ENCODE peak calls at places on chromosomes 4 and X, in ten cellular contexts. L is pancreas; U is psoas muscle; V is neuronal stem cell; F is CD4-positive, alpha-beta memory T cell; T is esophagus squamous epithelium; J is HCT116; A is tibial nerve; B is endodermal cell; N is CD8-positive, alpha-beta T cell. P is an unnamed sample.

GRCh38 chrX:39816871-39817731 is 280.7 kb downstream of the BCOR start:
- DNase-seq in L (no peak), U (peak; percentile 47), V (no peak), F (peak; percentile 13), T (no peak), J (no peak), A (no peak), B (peak; percentile 91), N (no peak), P (no peak)

GRCh38 chr4:105257817-105258495 is 111.3 kb downstream of the TET2 start:
- DNase-seq in L (no peak), U (no peak), V (no peak), F (no peak), T (no peak), J (no peak), A (no peak), B (no peak), N (no peak), P (no peak)

GRCh38 chr4:112327950-112328349 is 30.8 kb downstream of the ALPK1 start:
- DNase-seq in L (no peak), U (no peak), V (peak; percentile 58), F (peak; percentile 50), T (no peak), J (peak; percentile 32), A (no peak), B (peak; percentile 52), N (no peak), P (no peak)

GRCh38 chrX:85115252-85115651 is 111.6 kb downstream of the APOOL start:
- DNase-seq in L (no peak), U (no peak), V (no peak), F (no peak), T (no peak), J (no peak), A (no peak), B (no peak), N (no peak), P (no peak)

GRCh38 chrX:80876877-80877276 is 67.2 kb upstream of the BRWD3 start:
- DNase-seq in L (no peak), U (no peak), V (peak; percentile 3), F (peak; percentile 32), T (no peak), J (peak; percentile 13), A (no peak), B (no peak), N (no peak), P (no peak)

GRCh38 chrX:74656079-74656745 is 41.8 kb upstream of the RLIM start:
- DNase-seq in L (no peak), U (no peak), V (no peak), F (no peak), T (no peak), J (no peak), A (no peak), B (peak; percentile 51), N (no peak), P (no peak)

GRCh38 chr4:92305148-92305877 is 1.5 kb downstream of the GRID2 start:
- DNase-seq in L (peak; percentile 33), U (peak; percentile 57), V (peak; percentile 82), F (no peak), T (no peak), J (peak; percentile 22), A (no peak), B (peak; percentile 98), N (no peak), P (peak; percentile 28)

GRCh38 chr4:153538408-153539057 is 72.4 kb downstream of the TMEM131L start:
- DNase-seq in L (peak; percentile 57), U (peak; percentile 69), V (no peak), F (no peak), T (no peak), J (no peak), A (no peak), B (no peak), N (no peak), P (no peak)

GRCh38 chr4:25069014-25069413 is 38.3 kb upstream of the LGI2 start:
- DNase-seq in L (no peak), U (no peak), V (no peak), F (no peak), T (no peak), J (no peak), A (no peak), B (peak; percentile 77), N (no peak), P (no peak)

GRCh38 chr4:166996216-166996615 is 238.1 kb downstream of the SPOCK3 start:
- DNase-seq in L (no peak), U (no peak), V (no peak), F (no peak), T (no peak), J (no peak), A (no peak), B (no peak), N (no peak), P (no peak)

GRCh38 chr4:57282556-57283310 is 172.5 kb upstream of the IGFBP7 start:
- DNase-seq in L (no peak), U (no peak), V (no peak), F (no peak), T (no peak), J (no peak), A (no peak), B (no peak), N (no peak), P (no peak)

DNA sequence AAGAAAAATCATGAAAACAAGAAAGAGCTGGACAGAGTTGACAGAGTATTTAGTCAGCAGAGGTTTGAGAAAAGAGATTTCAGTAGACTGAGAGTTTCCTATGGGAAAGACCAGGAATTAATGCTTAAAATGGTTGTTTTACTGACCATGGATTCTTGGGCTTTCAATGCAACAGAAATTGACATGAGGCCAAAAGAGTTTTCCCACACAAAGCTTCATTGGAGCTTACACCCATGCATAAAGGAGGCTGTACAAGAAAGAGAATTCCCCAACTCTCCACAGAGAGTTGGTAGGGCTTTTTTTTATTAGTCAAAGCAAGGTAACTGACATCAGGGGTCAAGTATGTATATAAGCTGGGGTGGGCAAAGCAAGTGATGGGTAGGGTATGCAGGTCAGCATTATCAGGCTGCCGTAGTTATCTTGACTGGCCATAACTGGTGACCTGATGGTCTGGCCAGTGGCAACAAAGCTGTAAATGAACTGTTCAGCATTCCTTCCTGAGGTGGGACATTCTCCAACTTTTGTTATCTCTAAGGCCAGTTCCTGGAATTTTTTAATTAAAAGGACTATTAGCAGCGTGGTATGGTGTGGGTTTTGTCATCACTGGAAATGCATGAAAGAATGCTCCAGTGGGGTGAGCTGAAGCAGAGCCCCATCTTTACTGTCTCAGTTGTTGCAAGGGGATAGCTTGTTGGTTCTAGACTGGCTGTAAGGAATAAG is 117.0 kb downstream of the ADAM29 start:
- DNase-seq in L (no peak), U (no peak), V (no peak), F (no peak), T (no peak), J (no peak), A (no peak), B (no peak), N (no peak), P (no peak)
- H3K4me1 ChIP-seq in L (no peaks in the 10 kb centered on the region), U (no peaks in the 10 kb centered on the region), V (peaks cover 1% of the 10 kb centered on the region), F (no peaks in the 10 kb centered on the region), T (no peaks in the 10 kb centered on the region), J (no peaks in the 10 kb centered on the region), A (no peaks in the 10 kb centered on the region), B (no peaks in the 10 kb centered on the region), N (no peaks in the 10 kb centered on the region), P (no peaks in the 10 kb centered on the region)

GRCh38 chr4:107721436-107722090 is 1.5 kb upstream of the PAPSS1 start:
- DNase-seq in L (no peak), U (no peak), V (no peak), F (peak; percentile 22), T (peak; percentile 4), J (no peak), A (no peak), B (peak; percentile 83), N (peak; percentile 70), P (no peak)
- H3K4me3 ChIP-seq in L (no peak overlapping the region), U (peak overlapping the region; percentile 99), V (peak overlapping the region; percentile 94), F (peak overlapping the region; percentile 94), T (peak overlapping the region; percentile 95), J (no peak overlapping the region), A (no peak overlapping the region), B (peak overlapping the region; percentile 89), N (peak overlapping the region; percentile 65), P (no peak overlapping the region)

DNA sequence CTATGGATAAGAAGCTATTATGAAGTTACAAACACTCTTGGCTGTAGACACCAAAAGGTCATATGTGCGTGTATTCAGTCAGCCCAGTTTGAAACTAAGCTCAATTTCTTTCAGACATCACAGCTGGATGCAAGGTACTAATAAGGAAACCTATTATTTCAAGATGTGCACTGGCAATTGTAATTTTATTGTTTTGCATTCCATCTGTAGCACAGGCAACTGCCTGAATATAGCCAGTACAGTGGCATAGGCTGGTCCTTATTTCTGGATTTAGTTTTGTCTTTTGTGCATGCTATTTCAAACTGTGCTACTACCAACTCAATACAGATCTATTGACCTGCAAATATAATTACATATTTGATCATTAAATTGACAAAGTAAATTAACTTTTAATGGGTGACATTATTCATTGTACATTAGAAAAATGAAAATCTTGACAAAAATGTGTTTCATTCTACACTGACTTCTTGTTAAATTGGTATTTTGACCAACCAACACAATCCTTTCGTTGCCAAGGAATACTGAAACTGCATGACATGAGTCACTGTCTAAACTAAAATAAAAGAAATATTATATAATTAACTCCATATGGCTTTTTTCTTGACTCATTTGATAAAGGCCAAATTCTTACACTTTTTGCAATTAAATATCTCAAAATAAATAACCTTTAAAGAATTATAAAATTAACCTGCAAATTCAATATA is 594.3 kb upstream of the ADGRL3 start:
- DNase-seq in L (no peak), U (no peak), V (peak; percentile 6), F (no peak), T (no peak), J (no peak), A (no peak), B (no peak), N (no peak), P (no peak)
- H3K27ac ChIP-seq in L (no peak overlapping the region), U (no peak overlapping the region), V (no peak overlapping the region), F (no peak overlapping the region), T (no peak overlapping the region), J (no peak overlapping the region), A (no peak overlapping the region), B (no peak overlapping the region), N (no peak overlapping the region), P (no peak overlapping the region)

GRCh38 chr4:186934255-186934654 is 210.6 kb upstream of the FAT1 start:
- DNase-seq in L (no peak), U (no peak), V (no peak), F (no peak), T (no peak), J (no peak), A (no peak), B (no peak), N (no peak), P (no peak)

GRCh38 chr4:186931519-186931918 is 207.9 kb upstream of the FAT1 start:
- DNase-seq in L (no peak), U (no peak), V (no peak), F (no peak), T (no peak), J (no peak), A (no peak), B (no peak), N (no peak), P (no peak)

GRCh38 chr4:186934841-186935443 is 211.3 kb upstream of the FAT1 start:
- DNase-seq in L (no peak), U (no peak), V (no peak), F (no peak), T (no peak), J (no peak), A (no peak), B (no peak), N (no peak), P (no peak)

GRCh38 chr4:186932196-186932595 is 208.5 kb upstream of the FAT1 start:
- DNase-seq in L (no peak), U (no peak), V (no peak), F (no peak), T (no peak), J (peak; percentile 94), A (no peak), B (no peak), N (no peak), P (no peak)

GRCh38 chr4:186932631-186933150 is 209.0 kb upstream of the FAT1 start:
- DNase-seq in L (no peak), U (no peak), V (no peak), F (no peak), T (no peak), J (peak; percentile 99), A (no peak), B (no peak), N (no peak), P (no peak)
- H3K4me1 ChIP-seq in L (peaks cover 28% of the 10 kb centered on the region), U (no peaks in the 10 kb centered on the region), V (peaks cover 4% of the 10 kb centered on the region), F (no peaks in the 10 kb centered on the region), T (no peaks in the 10 kb centered on the region), J (peaks cover 70% of the 10 kb centered on the region), A (no peaks in the 10 kb centered on the region), B (no peaks in the 10 kb centered on the region), N (no peaks in the 10 kb centered on the region), P (peaks cover 2% of the 10 kb centered on the region)